ENCODE peak calls at places on chromosome 15, in four cellular contexts. Y is IMR-90, K is brain microvascular endothelial cell, H is heart right ventricle. G is an unnamed sample.

GRCh38 chr15:67100808-67101581 is 35.6 kb downstream of the SMAD3 start:
- DNase-seq in Y (no peak), K (no peak), H (no peak), G (no peak)

GRCh38 chr15:51561271-51561670 is 61.3 kb downstream of the DMXL2 start:
- DNase-seq in Y (no peak), K (no peak), H (no peak), G (peak)

GRCh38 chr15:59137566-59137965 is 32.6 kb downstream of the CCNB2 start:
- DNase-seq in Y (no peak), K (no peak), H (no peak), G (no peak)

GRCh38 chr15:58545307-58546065 is 113.7 kb downstream of the LIPC start:
- DNase-seq in Y (peak), K (peak), H (no peak), G (peak)

GRCh38 chr15:96422153-96422552 is 91.7 kb downstream of the NR2F2 start:
- DNase-seq in Y (no peak), K (no peak), H (no peak), G (no peak)

GRCh38 chr15:68277131-68277604 is 377 bp upstream of the FEM1B start:
- DNase-seq in Y (peak), K (no peak), H (peak), G (no peak)

GRCh38 chr15:33145447-33145846 is 49.1 kb downstream of the FMN1 start:
- DNase-seq in Y (no peak), K (no peak), H (no peak), G (peak)

GRCh38 chr15:52288051-52288942 is 7.3 kb downstream of the MYO5C start:
- DNase-seq in Y (peak), K (no peak), H (no peak), G (peak)

GRCh38 chr15:96340611-96341464 is 10.3 kb downstream of the NR2F2 start:
- DNase-seq in Y (peak), K (peak), H (no peak), G (no peak)

GRCh38 chr15:94607176-94607654 is 375.9 kb downstream of the MCTP2 start:
- DNase-seq in Y (no peak), K (no peak), H (peak), G (no peak)

GRCh38 chr15:69193948-69194827 is 33.8 kb downstream of the GLCE start:
- DNase-seq in Y (peak), K (no peak), H (no peak), G (peak)

GRCh38 chr15:68348064-68348463 is 70.5 kb downstream of the FEM1B start:
- DNase-seq in Y (peak), K (no peak), H (no peak), G (no peak)

GRCh38 chr15:69593981-69594966 is 141.7 kb downstream of the RPLP1 start:
- DNase-seq in Y (peak), K (peak), H (peak), G (no peak)

GRCh38 chr15:73005450-73005849 is 46.8 kb upstream of the NEO1 start:
- DNase-seq in Y (no peak), K (no peak), H (no peak), G (no peak)

GRCh38 chr15:49279481-49280186 is 109.6 kb downstream of the GALK2 start:
- DNase-seq in Y (no peak), K (no peak), H (no peak), G (no peak)

GRCh38 chr15:78212546-78213424 is 21.6 kb downstream of the ACSBG1 start:
- DNase-seq in Y (peak), K (peak), H (peak), G (no peak)

GRCh38 chr15:25251700-25252390 is 187.0 kb downstream of the UBE3A start:
- DNase-seq in Y (no peak), K (no peak), H (no peak), G (no peak)

GRCh38 chr15:84653910-84654688 is at the start of gene WDR73:
- DNase-seq in Y (peak), K (peak), H (peak), G (peak)
- H3K4me3 ChIP-seq in Y (peak), K (peak), H (peak), G (peak)

GRCh38 chr15:80778621-80778963 is 578 bp upstream of the CEMIP start:
- DNase-seq in Y (no peak), K (no peak), H (no peak), G (no peak)

GRCh38 chr15:80777836-80778620 is 1.1 kb upstream of the CEMIP start:
- DNase-seq in Y (no peak), K (no peak), H (no peak), G (peak)

GRCh38 chr15:80779658-80780415 is 667 bp downstream of the CEMIP start:
- DNase-seq in Y (peak), K (no peak), H (no peak), G (peak)

GRCh38 chr15:80778964-80779657 is at the start of gene CEMIP:
- DNase-seq in Y (peak), K (peak), H (peak), G (peak)

GRCh38 chr15:80780416-80781221 is 1.4 kb downstream of the CEMIP start:
- DNase-seq in Y (peak), K (peak), H (peak), G (no peak)
- H3K4me3 ChIP-seq in Y (peak), K (peak), H (peak), G (peak)

GRCh38 chr15:40310993-40311392 is 3.3 kb upstream of the PLCB2 start:
- DNase-seq in Y (no peak), K (no peak), H (no peak), G (no peak)

GRCh38 chr15:40312370-40313158 is 4.8 kb upstream of the PLCB2 start:
- DNase-seq in Y (no peak), K (no peak), H (no peak), G (no peak)

GRCh38 chr15:40314723-40315276 is 7.1 kb upstream of the PLCB2 start:
- DNase-seq in Y (peak), K (no peak), H (no peak), G (no peak)

GRCh38 chr15:40310001-40310959 is 2.5 kb upstream of the PLCB2 start:
- DNase-seq in Y (peak), K (no peak), H (peak), G (peak)

GRCh38 chr15:40313531-40314398 is 6.0 kb upstream of the PLCB2 start:
- DNase-seq in Y (no peak), K (no peak), H (no peak), G (no peak)
- H3K4me3 ChIP-seq in Y (no peak), K (no peak), H (no peak), G (no peak)

GRCh38 chr15:100881573-100882336 is 2.1 kb downstream of the ALDH1A3 start:
- DNase-seq in Y (no peak), K (no peak), H (no peak), G (no peak)
- H3K4me3 ChIP-seq in Y (no peak), K (no peak), H (no peak), G (no peak)

DNA sequence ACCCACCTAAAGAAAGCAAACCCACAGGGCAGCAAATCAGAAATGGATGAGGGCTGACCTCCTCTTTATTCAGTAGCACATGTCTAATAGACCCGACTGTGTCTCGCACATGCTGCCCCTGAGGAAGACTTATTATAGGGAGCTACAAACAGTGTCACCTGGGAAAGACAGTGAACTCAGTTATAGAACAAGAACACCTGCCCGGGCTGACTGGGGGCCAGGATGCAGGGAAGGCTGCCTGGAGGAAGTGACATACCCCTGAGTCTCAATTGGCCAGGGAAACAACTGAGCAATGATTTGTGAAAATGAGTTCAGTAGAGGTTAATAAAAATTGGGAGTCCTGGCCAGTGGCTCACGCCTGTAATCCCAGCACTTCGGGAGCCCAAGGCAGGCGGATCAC is 78.7 kb upstream of the CGNL1 start:
- DNase-seq in Y (no peak), K (no peak), H (no peak), G (no peak)
- H3K4me3 ChIP-seq in Y (no peak), K (no peak), H (no peak), G (no peak)

GRCh38 chr15:35691176-35691761 is 145.3 kb upstream of the DPH6 start:
- DNase-seq in Y (no peak), K (no peak), H (no peak), G (no peak)
- H3K4me3 ChIP-seq in Y (no peak), K (no peak), H (no peak), G (no peak)

GRCh38 chr15:98745650-98746374 is 97.5 kb downstream of the IGF1R start:
- DNase-seq in Y (peak), K (peak), H (no peak), G (peak)
- H3K4me3 ChIP-seq in Y (no peak), K (no peak), H (no peak), G (no peak)

GRCh38 chr15:74350295-74351275 is 16.9 kb downstream of the CYP11A1 start:
- DNase-seq in Y (no peak), K (no peak), H (no peak), G (no peak)
- H3K4me3 ChIP-seq in Y (no peak), K (no peak), H (no peak), G (no peak)

G was measured in trophoblast cell.